ENCODE peak calls at places on chromosomes 16 and 17, in six cellular contexts. One of them, this sample, is unnamed.

GRCh38 chr17:19327039-19327776 is 35.3 kb downstream of the B9D1 start:
- DNase-seq in colonic mucosa: no peak
- DNase-seq in DMS79 treated with DMSO at 0.1 percent for 48 hours: no peak
- DNase-seq in myocyte: peak
- DNase-seq in pancreas: no peak
- DNase-seq in T-helper 9 cell: no peak
- DNase-seq in this sample: no peak

GRCh38 chr17:74280093-74280513 is 6.1 kb downstream of the DNAI2 start:
- DNase-seq in DMS79 treated with DMSO at 0.1 percent for 48 hours: no peak
- DNase-seq in pancreas: no peak
- DNase-seq in T-helper 9 cell: peak
- DNase-seq in colonic mucosa: no peak
- DNase-seq in myocyte: no peak
- DNase-seq in this sample: no peak

GRCh38 chr17:36728030-36728991 is 126.9 kb downstream of the MRM1 start:
- DNase-seq in DMS79 treated with DMSO at 0.1 percent for 48 hours: no peak
- DNase-seq in myocyte: no peak
- DNase-seq in colonic mucosa: no peak
- DNase-seq in T-helper 9 cell: no peak
- DNase-seq in pancreas: no peak
- DNase-seq in this sample: no peak

GRCh38 chr17:34414338-34414737 is 51.3 kb upstream of the CCL1 start:
- DNase-seq in DMS79 treated with DMSO at 0.1 percent for 48 hours: peak
- DNase-seq in pancreas: no peak
- DNase-seq in colonic mucosa: no peak
- DNase-seq in myocyte: no peak
- DNase-seq in T-helper 9 cell: no peak
- DNase-seq in this sample: no peak

GRCh38 chr17:33175565-33175964 is 117.5 kb downstream of the ASIC2 start:
- DNase-seq in pancreas: no peak
- DNase-seq in T-helper 9 cell: no peak
- DNase-seq in colonic mucosa: no peak
- DNase-seq in myocyte: no peak
- DNase-seq in DMS79 treated with DMSO at 0.1 percent for 48 hours: no peak
- DNase-seq in this sample: no peak

GRCh38 chr16:56191807-56192643 is 736 bp downstream of the GNAO1 start:
- DNase-seq in DMS79 treated with DMSO at 0.1 percent for 48 hours: no peak
- DNase-seq in T-helper 9 cell: no peak
- DNase-seq in colonic mucosa: no peak
- DNase-seq in pancreas: no peak
- DNase-seq in myocyte: no peak
- DNase-seq in this sample: no peak

GRCh38 chr17:82687871-82688270 is 10.6 kb downstream of the RAB40B start:
- DNase-seq in T-helper 9 cell: no peak
- DNase-seq in pancreas: no peak
- DNase-seq in myocyte: no peak
- DNase-seq in DMS79 treated with DMSO at 0.1 percent for 48 hours: no peak
- DNase-seq in colonic mucosa: no peak
- DNase-seq in this sample: no peak

GRCh38 chr16:21260870-21261791 is 17.0 kb downstream of the CRYM start:
- DNase-seq in T-helper 9 cell: no peak
- DNase-seq in pancreas: peak
- DNase-seq in DMS79 treated with DMSO at 0.1 percent for 48 hours: no peak
- DNase-seq in colonic mucosa: peak
- DNase-seq in myocyte: peak
- DNase-seq in this sample: no peak

GRCh38 chr16:5916711-5917191 is 819.2 kb upstream of the EEF2KMT start:
- DNase-seq in DMS79 treated with DMSO at 0.1 percent for 48 hours: peak
- DNase-seq in T-helper 9 cell: no peak
- DNase-seq in colonic mucosa: peak
- DNase-seq in pancreas: no peak
- DNase-seq in myocyte: no peak
- DNase-seq in this sample: no peak

GRCh38 chr17:41439375-41439774 is 1.4 kb downstream of the KRT38 start:
- DNase-seq in colonic mucosa: no peak
- DNase-seq in T-helper 9 cell: no peak
- DNase-seq in DMS79 treated with DMSO at 0.1 percent for 48 hours: no peak
- DNase-seq in pancreas: no peak
- DNase-seq in myocyte: no peak
- DNase-seq in this sample: no peak

GRCh38 chr17:41421116-41421515 is 3.3 kb downstream of the KRT37 start:
- DNase-seq in T-helper 9 cell: no peak
- DNase-seq in myocyte: no peak
- DNase-seq in pancreas: no peak
- DNase-seq in DMS79 treated with DMSO at 0.1 percent for 48 hours: no peak
- DNase-seq in colonic mucosa: no peak
- DNase-seq in this sample: no peak

GRCh38 chr17:46878055-46878454 is 26.7 kb downstream of the WNT9B start:
- DNase-seq in T-helper 9 cell: no peak
- DNase-seq in myocyte: no peak
- DNase-seq in pancreas: no peak
- DNase-seq in DMS79 treated with DMSO at 0.1 percent for 48 hours: no peak
- DNase-seq in colonic mucosa: no peak
- DNase-seq in this sample: peak

GRCh38 chr16:19672378-19672777 is 45.6 kb downstream of the KNOP1 start:
- DNase-seq in myocyte: no peak
- DNase-seq in T-helper 9 cell: no peak
- DNase-seq in pancreas: no peak
- DNase-seq in DMS79 treated with DMSO at 0.1 percent for 48 hours: no peak
- DNase-seq in colonic mucosa: no peak
- DNase-seq in this sample: no peak

GRCh38 chr17:21058098-21058893 is 15.5 kb upstream of the USP22 start:
- DNase-seq in colonic mucosa: no peak
- DNase-seq in T-helper 9 cell: no peak
- DNase-seq in DMS79 treated with DMSO at 0.1 percent for 48 hours: no peak
- DNase-seq in myocyte: no peak
- DNase-seq in pancreas: no peak
- DNase-seq in this sample: no peak

GRCh38 chr16:86975445-86975844 is 341.7 kb downstream of the C16orf95 start:
- DNase-seq in T-helper 9 cell: no peak
- DNase-seq in pancreas: no peak
- DNase-seq in DMS79 treated with DMSO at 0.1 percent for 48 hours: no peak
- DNase-seq in myocyte: peak
- DNase-seq in colonic mucosa: no peak
- DNase-seq in this sample: no peak

GRCh38 chr17:50872710-50873424 is 6.7 kb upstream of the TOB1 start:
- DNase-seq in T-helper 9 cell: peak
- DNase-seq in myocyte: peak
- DNase-seq in DMS79 treated with DMSO at 0.1 percent for 48 hours: no peak
- DNase-seq in pancreas: peak
- DNase-seq in colonic mucosa: no peak
- DNase-seq in this sample: no peak

GRCh38 chr16:27265982-27266381 is 2.6 kb downstream of the NSMCE1 start:
- DNase-seq in pancreas: no peak
- DNase-seq in T-helper 9 cell: no peak
- DNase-seq in DMS79 treated with DMSO at 0.1 percent for 48 hours: no peak
- DNase-seq in colonic mucosa: no peak
- DNase-seq in myocyte: no peak
- DNase-seq in this sample: no peak

GRCh38 chr16:70419384-70420327 is 19.2 kb downstream of the ST3GAL2 start:
- DNase-seq in myocyte: no peak
- DNase-seq in DMS79 treated with DMSO at 0.1 percent for 48 hours: no peak
- DNase-seq in T-helper 9 cell: no peak
- DNase-seq in colonic mucosa: no peak
- DNase-seq in pancreas: no peak
- DNase-seq in this sample: no peak

GRCh38 chr17:42548070-42548837 is 4.5 kb upstream of the HSD17B1 start:
- DNase-seq in DMS79 treated with DMSO at 0.1 percent for 48 hours: peak
- DNase-seq in pancreas: peak
- DNase-seq in T-helper 9 cell: peak
- DNase-seq in colonic mucosa: peak
- DNase-seq in myocyte: no peak
- DNase-seq in this sample: peak

GRCh38 chr16:68951991-68952877 is 108.9 kb downstream of the TANGO6 start:
- DNase-seq in T-helper 9 cell: no peak
- DNase-seq in myocyte: no peak
- DNase-seq in DMS79 treated with DMSO at 0.1 percent for 48 hours: peak
- DNase-seq in pancreas: no peak
- DNase-seq in colonic mucosa: no peak
- DNase-seq in this sample: no peak

GRCh38 chr17:40021471-40021961 is 6.3 kb downstream of the CSF3 start:
- DNase-seq in myocyte: peak
- DNase-seq in DMS79 treated with DMSO at 0.1 percent for 48 hours: no peak
- DNase-seq in pancreas: no peak
- DNase-seq in colonic mucosa: no peak
- DNase-seq in T-helper 9 cell: no peak
- DNase-seq in this sample: no peak

GRCh38 chr16:4477966-4478365 is 1.8 kb downstream of the HMOX2 start:
- DNase-seq in pancreas: no peak
- DNase-seq in myocyte: no peak
- DNase-seq in colonic mucosa: no peak
- DNase-seq in DMS79 treated with DMSO at 0.1 percent for 48 hours: peak
- DNase-seq in T-helper 9 cell: no peak
- DNase-seq in this sample: no peak

GRCh38 chr17:82866521-82867214 is 26.8 kb upstream of the ZNF750 start:
- DNase-seq in pancreas: no peak
- DNase-seq in myocyte: peak
- DNase-seq in T-helper 9 cell: no peak
- DNase-seq in DMS79 treated with DMSO at 0.1 percent for 48 hours: no peak
- DNase-seq in colonic mucosa: no peak
- DNase-seq in this sample: no peak

GRCh38 chr16:72740346-72740745 is 307.6 kb downstream of the ZFHX3 start:
- DNase-seq in T-helper 9 cell: no peak
- DNase-seq in DMS79 treated with DMSO at 0.1 percent for 48 hours: no peak
- DNase-seq in pancreas: no peak
- DNase-seq in colonic mucosa: no peak
- DNase-seq in myocyte: peak
- DNase-seq in this sample: no peak

GRCh38 chr17:76714822-76715461 is 4.2 kb upstream of the MXRA7 start:
- DNase-seq in pancreas: peak
- DNase-seq in DMS79 treated with DMSO at 0.1 percent for 48 hours: no peak
- DNase-seq in myocyte: peak
- DNase-seq in colonic mucosa: peak
- DNase-seq in T-helper 9 cell: peak
- DNase-seq in this sample: peak

GRCh38 chr16:82439678-82440293 is 187.0 kb upstream of the CDH13 start:
- DNase-seq in DMS79 treated with DMSO at 0.1 percent for 48 hours: no peak
- DNase-seq in myocyte: peak
- DNase-seq in pancreas: no peak
- DNase-seq in T-helper 9 cell: no peak
- DNase-seq in colonic mucosa: no peak
- DNase-seq in this sample: peak

GRCh38 chr17:77145635-77146632 is 5.2 kb downstream of the SEC14L1 start:
- DNase-seq in myocyte: peak
- DNase-seq in pancreas: peak
- DNase-seq in colonic mucosa: peak
- DNase-seq in T-helper 9 cell: no peak
- DNase-seq in DMS79 treated with DMSO at 0.1 percent for 48 hours: peak
- DNase-seq in this sample: peak

GRCh38 chr17:21125862-21126261 is 902 bp upstream of the DHRS7B start:
- DNase-seq in pancreas: no peak
- DNase-seq in DMS79 treated with DMSO at 0.1 percent for 48 hours: no peak
- DNase-seq in T-helper 9 cell: peak
- DNase-seq in colonic mucosa: no peak
- DNase-seq in myocyte: no peak
- DNase-seq in this sample: no peak

GRCh38 chr17:8117980-8118768 is at the start of gene ALOXE3:
- DNase-seq in myocyte: peak
- DNase-seq in colonic mucosa: peak
- DNase-seq in T-helper 9 cell: no peak
- DNase-seq in pancreas: no peak
- DNase-seq in DMS79 treated with DMSO at 0.1 percent for 48 hours: peak
- DNase-seq in this sample: no peak

GRCh38 chr17:4142107-4142900 is 526 bp downstream of the ZZEF1 start:
- DNase-seq in T-helper 9 cell: peak
- DNase-seq in pancreas: peak
- DNase-seq in myocyte: no peak
- DNase-seq in DMS79 treated with DMSO at 0.1 percent for 48 hours: no peak
- DNase-seq in colonic mucosa: peak
- DNase-seq in this sample: peak

GRCh38 chr16:2278272-2278608 is 10.3 kb upstream of the RNPS1 start:
- DNase-seq in colonic mucosa: no peak
- DNase-seq in myocyte: no peak
- DNase-seq in DMS79 treated with DMSO at 0.1 percent for 48 hours: no peak
- DNase-seq in pancreas: no peak
- DNase-seq in T-helper 9 cell: no peak
- DNase-seq in this sample: no peak

GRCh38 chr17:36848008-36848902 is 89.0 kb upstream of the LHX1 start:
- DNase-seq in myocyte: no peak
- DNase-seq in T-helper 9 cell: no peak
- DNase-seq in DMS79 treated with DMSO at 0.1 percent for 48 hours: no peak
- DNase-seq in colonic mucosa: no peak
- DNase-seq in pancreas: no peak
- DNase-seq in this sample: no peak

GRCh38 chr16:67200491-67200890 is 1.6 kb downstream of the ELMO3 start:
- DNase-seq in myocyte: no peak
- DNase-seq in DMS79 treated with DMSO at 0.1 percent for 48 hours: no peak
- DNase-seq in pancreas: no peak
- DNase-seq in T-helper 9 cell: no peak
- DNase-seq in colonic mucosa: no peak
- DNase-seq in this sample: no peak

GRCh38 chr17:181213-182163 is at the start of gene DOC2B:
- DNase-seq in pancreas: peak
- DNase-seq in myocyte: no peak
- DNase-seq in T-helper 9 cell: no peak
- DNase-seq in colonic mucosa: peak
- DNase-seq in DMS79 treated with DMSO at 0.1 percent for 48 hours: no peak
- DNase-seq in this sample: peak

GRCh38 chr16:14121872-14122271 is 50.8 kb downstream of the MRTFB start:
- DNase-seq in pancreas: no peak
- DNase-seq in myocyte: no peak
- DNase-seq in colonic mucosa: no peak
- DNase-seq in DMS79 treated with DMSO at 0.1 percent for 48 hours: no peak
- DNase-seq in T-helper 9 cell: no peak
- DNase-seq in this sample: no peak

GRCh38 chr16:10876799-10877341 is at the start of gene CIITA:
- DNase-seq in T-helper 9 cell: no peak
- DNase-seq in colonic mucosa: peak
- DNase-seq in myocyte: peak
- DNase-seq in pancreas: peak
- DNase-seq in DMS79 treated with DMSO at 0.1 percent for 48 hours: no peak
- DNase-seq in this sample: peak

GRCh38 chr17:61511480-61512182 is 59.4 kb downstream of the TBX4 start:
- DNase-seq in DMS79 treated with DMSO at 0.1 percent for 48 hours: no peak
- DNase-seq in colonic mucosa: no peak
- DNase-seq in pancreas: no peak
- DNase-seq in myocyte: no peak
- DNase-seq in T-helper 9 cell: no peak
- DNase-seq in this sample: no peak

GRCh38 chr16:11556214-11556819 is 30.4 kb downstream of the LITAF start:
- DNase-seq in colonic mucosa: no peak
- DNase-seq in myocyte: no peak
- DNase-seq in DMS79 treated with DMSO at 0.1 percent for 48 hours: no peak
- DNase-seq in pancreas: no peak
- DNase-seq in T-helper 9 cell: no peak
- DNase-seq in this sample: no peak

This sample was measured in lung.